ENCODE peak calls at places on chromosomes 1 and 21, in four cellular contexts. V is PC-9, Y is GM12878, E is PC-3. O is an unnamed sample.

GRCh38 chr1:160837558-160838205 is 25.0 kb downstream of the CD244 start:
- DNase-seq in V (peak; percentile 46), Y (peak; percentile 78), E (peak; percentile 92), O (no peak)

GRCh38 chr1:87135313-87135712 is 193.4 kb upstream of the LMO4 start:
- DNase-seq in Y (no peak), V (no peak), E (no peak), O (no peak)

GRCh38 chr1:228021526-228022030 is 14.8 kb downstream of the WNT3A start:
- DNase-seq in Y (no peak), V (no peak), E (no peak), O (no peak)

GRCh38 chr1:111709986-111710385 is 29.2 kb downstream of the INKA2 start:
- DNase-seq in E (no peak), V (no peak), Y (no peak), O (no peak)

GRCh38 chr1:67060811-67061218 is 6.9 kb upstream of the SLC35D1 start:
- DNase-seq in E (peak; percentile 93), V (peak; percentile 37), Y (no peak), O (peak; percentile 14)

GRCh38 chr1:245549981-245550701 is 395.4 kb downstream of the KIF26B start:
- DNase-seq in Y (no peak), E (no peak), V (no peak), O (peak; percentile 1)

GRCh38 chr1:227449051-227449450 is 114.3 kb upstream of the ZNF678 start:
- DNase-seq in E (peak; percentile 63), Y (no peak), V (peak; percentile 43), O (no peak)

GRCh38 chr1:113534130-113534817 is 144.0 kb downstream of the MAGI3 start:
- DNase-seq in Y (no peak), V (no peak), E (no peak), O (no peak)

GRCh38 chr1:25990702-25991395 is 7.0 kb downstream of the PAFAH2 start:
- DNase-seq in V (no peak), Y (no peak), E (no peak), O (no peak)

GRCh38 chr21:45054162-45054926 is 20.0 kb upstream of the ADARB1 start:
- DNase-seq in V (no peak), E (no peak), Y (no peak), O (no peak)

GRCh38 chr1:172382406-172382805 is 38.1 kb upstream of the C1orf105 start:
- DNase-seq in Y (no peak), V (no peak), E (no peak), O (no peak)

GRCh38 chr1:203663294-203663693 is 36.7 kb downstream of the ATP2B4 start:
- DNase-seq in Y (no peak), V (peak; percentile 40), E (peak; percentile 99), O (peak; percentile 48)

GRCh38 chr21:33026878-33027400 is 1.2 kb downstream of the OLIG2 start:
- DNase-seq in Y (no peak), V (no peak), E (no peak), O (no peak)
- H3K27ac ChIP-seq in Y (no peak overlapping the region), V (no peak overlapping the region), E (no peak overlapping the region), O (no peak overlapping the region)

GRCh38 chr1:11648732-11649158 is 5.5 kb downstream of the FBXO2 start:
- DNase-seq in Y (no peak), V (no peak), E (peak; percentile 40), O (no peak)
- H3K4me3 ChIP-seq in Y (no peak overlapping the region), V (no peak overlapping the region), E (no peak overlapping the region), O (no peak overlapping the region)

GRCh38 chr1:35334485-35334884 is 66.0 kb downstream of the ZMYM4 start:
- DNase-seq in E (no peak), V (no peak), Y (no peak), O (no peak)
- H3K79me2 ChIP-seq in E (peaks cover 15% of the 10 kb centered on the region), V (peaks cover 9% of the 10 kb centered on the region), Y (no peaks in the 10 kb centered on the region), O (peaks cover 23% of the 10 kb centered on the region)

DNA sequence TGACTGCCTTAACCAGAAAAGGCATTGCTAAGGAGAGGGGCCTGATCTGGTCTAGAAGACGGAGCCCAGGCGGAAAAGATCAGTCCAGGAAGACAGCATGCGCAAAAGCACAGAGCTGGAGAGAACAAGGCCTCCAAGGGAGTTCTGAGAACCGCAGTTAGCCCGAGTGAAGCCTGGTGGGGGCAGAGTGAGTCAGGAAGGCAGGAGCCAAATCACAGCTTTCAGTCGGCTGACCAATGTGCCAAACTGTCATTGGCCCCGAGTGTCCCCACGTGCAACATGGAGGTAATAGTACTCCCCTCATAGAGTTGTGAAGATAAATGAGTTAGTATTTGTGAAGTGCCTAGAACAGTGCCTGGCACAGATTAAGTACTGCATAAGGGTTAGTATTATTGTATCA is 1.2 kb upstream of the TSPAN2 start:
- DNase-seq in Y (no peak), V (no peak), E (no peak), O (no peak)
- H3K27ac ChIP-seq in Y (no peak overlapping the region), V (peak overlapping the region; percentile 60), E (no peak overlapping the region), O (no peak overlapping the region)

GRCh38 chr1:10690484-10690883 is 106.0 kb downstream of the CASZ1 start:
- DNase-seq in E (no peak), V (no peak), Y (no peak), O (no peak)
- H3K4me3 ChIP-seq in E (no peak overlapping the region), V (no peak overlapping the region), Y (no peak overlapping the region), O (no peak overlapping the region)

O was measured in endothelial cell of umbilical vein.